ENCODE peak calls at places on chromosomes 16 and 17, in nine cellular contexts. J is uterus, X is vagina, K is thoracic aorta, B is PC-3, S is heart left ventricle, Z is breast epithelium, P is endodermal cell, A is IMR-90. Y is an unnamed sample. For H3K36me3 and H3K4me1, the result is how much of the 10 kb centered on the place peaks cover.

GRCh38 chr17:32815460-32815859 is 61.5 kb downstream of the MYO1D start:
- DNase-seq in A (no peak), P (no peak), Z (no peak), K (no peak), X (no peak), S (no peak), J (no peak), B (no peak), Y (no peak)

GRCh38 chr17:51166987-51167931 is 1.0 kb downstream of the NME2 start:
- DNase-seq in X (peak), K (no peak), A (peak), P (peak), S (peak), Z (no peak), B (peak), J (peak), Y (peak)

GRCh38 chr16:49855280-49855821 is 561 bp downstream of the ZNF423 start:
- DNase-seq in J (peak), X (no peak), A (peak), B (peak), P (peak), Z (peak), K (no peak), S (peak), Y (peak)

GRCh38 chr17:72683506-72684404 is 408.7 kb downstream of the SLC39A11 start:
- DNase-seq in P (peak), J (no peak), Z (peak), B (peak), X (no peak), K (no peak), S (no peak), A (peak), Y (no peak)

GRCh38 chr16:49469323-49469670 is 95.7 kb downstream of the C16orf78 start:
- DNase-seq in A (no peak), B (no peak), S (no peak), X (no peak), J (no peak), P (no peak), Z (no peak), K (no peak), Y (no peak)

GRCh38 chr17:82603981-82604448 is 44.2 kb downstream of the WDR45B start:
- DNase-seq in K (no peak), P (no peak), B (no peak), J (no peak), S (peak), A (peak), Z (no peak), X (no peak), Y (no peak)

GRCh38 chr17:46167826-46168569 is 25.2 kb downstream of the KANSL1 start:
- DNase-seq in B (peak), S (no peak), Z (no peak), K (no peak), A (peak), J (no peak), X (no peak), P (no peak), Y (no peak)

GRCh38 chr16:30407794-30408534 is 558 bp downstream of the ZNF771 start:
- DNase-seq in S (no peak), K (no peak), J (no peak), B (no peak), Z (no peak), A (no peak), P (peak), X (no peak), Y (peak)

GRCh38 chr16:68411086-68411485 is 37.2 kb downstream of the SMPD3 start:
- DNase-seq in A (no peak), P (no peak), S (no peak), K (no peak), Z (no peak), X (no peak), J (no peak), B (no peak), Y (no peak)

GRCh38 chr17:64095144-64095882 is 34.6 kb downstream of the ERN1 start:
- DNase-seq in A (no peak), J (no peak), X (no peak), Z (no peak), B (peak), K (no peak), S (no peak), P (no peak), Y (no peak)

GRCh38 chr17:36608794-36609497 is 7.6 kb downstream of the MRM1 start:
- DNase-seq in S (peak), A (peak), K (no peak), P (peak), Z (no peak), J (peak), B (peak), X (no peak), Y (peak)

GRCh38 chr17:4956493-4957061 is 5.7 kb downstream of the ENO3 start:
- DNase-seq in Z (no peak), K (no peak), P (peak), J (no peak), S (peak), A (no peak), X (no peak), B (no peak), Y (no peak)

GRCh38 chr16:77211880-77212735 is 12.9 kb downstream of the SYCE1L start:
- DNase-seq in X (no peak), A (no peak), S (peak), K (no peak), P (peak), J (peak), Z (peak), B (peak), Y (peak)

GRCh38 chr16:68072038-68072695 is 13.0 kb upstream of the NFATC3 start:
- DNase-seq in X (no peak), A (peak), P (no peak), K (no peak), B (peak), S (peak), Z (no peak), J (no peak), Y (no peak)

GRCh38 chr16:30088832-30089624 is 2.7 kb downstream of the TBX6 start:
- DNase-seq in Z (no peak), B (no peak), K (no peak), P (no peak), X (no peak), J (no peak), A (no peak), S (peak), Y (no peak)

GRCh38 chr17:41910701-41911391 is 7.9 kb downstream of the ACLY start:
- DNase-seq in P (no peak), A (peak), B (peak), S (no peak), Z (no peak), X (no peak), K (no peak), J (no peak), Y (no peak)

GRCh38 chr17:17713839-17714238 is 32.6 kb downstream of the RAI1 start:
- DNase-seq in K (no peak), J (no peak), Z (no peak), B (no peak), S (no peak), A (peak), P (no peak), X (no peak), Y (no peak)

GRCh38 chr17:37488009-37488604 is 1.6 kb upstream of the DUSP14 start:
- DNase-seq in J (no peak), Z (no peak), P (peak), A (peak), X (no peak), S (no peak), K (no peak), B (peak), Y (peak)

GRCh38 chr16:5845046-5845445 is 747.5 kb upstream of the EEF2KMT start:
- DNase-seq in K (no peak), B (no peak), J (no peak), S (no peak), A (no peak), Z (no peak), X (no peak), P (no peak), Y (no peak)

GRCh38 chr17:65385071-65385470 is 176.4 kb downstream of the AXIN2 start:
- DNase-seq in A (no peak), X (no peak), J (no peak), P (no peak), S (no peak), K (no peak), Z (no peak), B (no peak), Y (no peak)

GRCh38 chr17:50117202-50118040 is 12.5 kb downstream of the SAMD14 start:
- DNase-seq in X (no peak), J (peak), B (peak), P (peak), S (peak), Z (peak), K (no peak), A (peak), Y (peak)

GRCh38 chr16:12461201-12461600 is 342.5 kb downstream of the CPPED1 start:
- DNase-seq in J (no peak), Z (no peak), P (no peak), X (no peak), K (no peak), B (no peak), S (no peak), A (peak), Y (no peak)

GRCh38 chr17:36728030-36728991 is 126.9 kb downstream of the MRM1 start:
- DNase-seq in Z (no peak), J (no peak), B (no peak), K (no peak), X (no peak), A (no peak), S (no peak), P (peak), Y (peak)

GRCh38 chr17:30226878-30227277 is 8.6 kb downstream of the SLC6A4 start:
- DNase-seq in Z (no peak), A (no peak), S (no peak), X (no peak), K (no peak), B (no peak), J (no peak), P (no peak), Y (no peak)

GRCh38 chr16:12141073-12141472 is 164.5 kb downstream of the SNX29 start:
- DNase-seq in X (no peak), K (no peak), B (peak), A (peak), J (no peak), Z (no peak), S (no peak), P (no peak), Y (no peak)

GRCh38 chr16:4358831-4359561 is 7.9 kb upstream of the PAM16 start:
- DNase-seq in B (peak), K (no peak), A (no peak), Z (peak), S (peak), P (peak), J (peak), X (no peak), Y (peak)

GRCh38 chr17:4490109-4490591 is 8.5 kb upstream of the SPNS2 start:
- DNase-seq in A (no peak), J (no peak), B (no peak), X (no peak), K (no peak), Z (no peak), S (no peak), P (no peak), Y (no peak)

GRCh38 chr16:67311607-67312449 is 14.7 kb downstream of the KCTD19 start:
- DNase-seq in J (peak), A (peak), X (no peak), Z (no peak), P (no peak), S (no peak), K (peak), B (peak), Y (no peak)

GRCh38 chr17:74528491-74529199 is 2.6 kb downstream of the CD300LB start:
- DNase-seq in J (no peak), X (peak), S (no peak), P (peak), A (no peak), Z (peak), B (no peak), K (no peak), Y (no peak)

GRCh38 chr17:17812211-17813054 is 24.4 kb downstream of the SREBF1 start:
- DNase-seq in X (no peak), Z (peak), S (peak), B (peak), J (peak), A (peak), K (no peak), P (peak), Y (peak)

DNA sequence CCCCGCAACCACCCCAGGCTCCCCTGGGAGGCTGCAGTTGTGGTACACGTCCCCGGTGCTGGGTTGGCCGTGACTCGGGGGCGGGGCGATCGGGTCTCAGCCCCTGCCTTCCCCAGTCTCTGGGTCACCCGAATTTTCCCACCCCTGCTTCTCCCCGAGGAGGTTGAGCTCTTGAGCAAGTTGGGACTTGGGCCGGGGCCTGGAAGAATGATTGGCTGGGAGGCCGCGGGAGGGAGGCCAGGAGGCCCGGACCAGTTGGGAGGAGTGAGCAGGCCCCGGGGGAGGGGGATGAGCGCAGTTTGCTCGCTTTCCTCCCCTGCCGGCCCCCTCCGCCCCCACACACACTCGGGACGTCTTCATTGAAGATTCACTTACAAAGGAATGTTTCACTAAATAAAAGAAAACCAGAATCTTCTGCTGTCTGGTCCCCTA is 4.5 kb upstream of the HEXIM1 start:
- DNase-seq in X (peak), S (peak), A (peak), B (no peak), J (peak), Z (peak), P (peak), K (peak), Y (no peak)
- H3K4me3 ChIP-seq in X (peak), S (peak), A (peak), B (peak), J (peak), Z (peak), P (peak), K (peak), Y (no peak)

GRCh38 chr16:46971271-46971670 is 2.2 kb downstream of the DNAJA2 start:
- DNase-seq in S (no peak), B (no peak), A (no peak), P (no peak), J (no peak), X (no peak), K (no peak), Z (no peak), Y (no peak)
- H3K36me3 ChIP-seq in S (half or more), B (under half), A (under half), P (half or more), J (under half), X (under half), K (under half), Z (under half), Y (under half)

GRCh38 chr16:16122264-16122663 is 101.0 kb downstream of the ABCC6 start:
- DNase-seq in A (no peak), X (no peak), S (no peak), J (no peak), B (no peak), K (no peak), Z (no peak), P (no peak), Y (no peak)
- H3K4me1 ChIP-seq in A (under half), X (under half), S (under half), J (under half), B (under half), K (under half), Z (under half), P (under half), Y (under half)

GRCh38 chr17:76537288-76537577 is 276 bp downstream of the CYGB start:
- DNase-seq in X (no peak), A (peak), J (peak), P (no peak), K (no peak), B (no peak), S (no peak), Z (peak), Y (no peak)
- H3K4me3 ChIP-seq in X (peak), A (peak), J (peak), P (no peak), K (peak), B (no peak), S (peak), Z (peak), Y (no peak)

DNA sequence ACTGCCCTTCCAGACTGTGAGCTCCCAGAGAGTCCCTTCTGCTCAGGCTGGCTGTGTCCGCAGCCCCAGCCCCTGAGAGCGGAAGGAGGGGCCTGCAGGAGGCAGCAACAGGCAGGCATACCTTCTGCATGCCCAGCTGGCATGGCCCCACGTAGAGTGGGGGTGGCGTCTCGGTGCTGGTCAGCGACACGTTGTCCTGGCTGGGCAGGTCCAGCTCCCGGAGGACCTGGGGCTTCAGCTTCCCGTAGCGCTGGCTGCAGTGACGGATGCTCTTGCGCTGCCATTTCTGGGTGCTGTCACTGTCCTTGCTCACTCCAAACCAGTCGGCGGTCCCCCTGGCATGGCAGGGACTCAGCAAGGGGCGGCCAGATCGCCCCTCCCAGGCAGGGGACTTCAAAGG is 9.0 kb downstream of the RHBDF1 start:
- DNase-seq in J (no peak), P (no peak), X (no peak), K (no peak), A (no peak), S (no peak), B (no peak), Z (no peak), Y (no peak)
- H3K36me3 ChIP-seq in J (under half), P (under half), X (under half), K (half or more), A (half or more), S (half or more), B (under half), Z (under half), Y (under half)